ENCODE peak calls at places on chromosome 14, in eight cellular contexts. One of them, this sample, is unnamed.

GRCh38 chr14:99257122-99257672 is 14.8 kb downstream of the BCL11B start:
- DNase-seq in HCT116: no peak
- DNase-seq in K562: no peak
- DNase-seq in mammary epithelial cell: no peak
- DNase-seq in neural progenitor cell: no peak
- DNase-seq in GM23248: no peak
- DNase-seq in DND-41: no peak
- DNase-seq in fibroblast of lung: no peak
- DNase-seq in this sample: no peak

GRCh38 chr14:89378119-89378518 is 38.9 kb downstream of the FOXN3 start:
- DNase-seq in mammary epithelial cell: peak
- DNase-seq in GM23248: peak
- DNase-seq in K562: no peak
- DNase-seq in neural progenitor cell: no peak
- DNase-seq in HCT116: no peak
- DNase-seq in fibroblast of lung: peak
- DNase-seq in DND-41: no peak
- DNase-seq in this sample: no peak

GRCh38 chr14:94143239-94143638 is 13.8 kb upstream of the IFI27L2 start:
- DNase-seq in DND-41: peak
- DNase-seq in HCT116: peak
- DNase-seq in GM23248: no peak
- DNase-seq in fibroblast of lung: no peak
- DNase-seq in K562: peak
- DNase-seq in neural progenitor cell: peak
- DNase-seq in mammary epithelial cell: no peak
- DNase-seq in this sample: no peak

GRCh38 chr14:22657861-22658260 is 13.7 kb upstream of the OR6J1 start:
- DNase-seq in mammary epithelial cell: peak
- DNase-seq in DND-41: no peak
- DNase-seq in K562: peak
- DNase-seq in HCT116: no peak
- DNase-seq in neural progenitor cell: peak
- DNase-seq in fibroblast of lung: peak
- DNase-seq in GM23248: peak
- DNase-seq in this sample: peak

GRCh38 chr14:24058260-24058950 is 6.6 kb downstream of the CARMIL3 start:
- DNase-seq in neural progenitor cell: peak
- DNase-seq in mammary epithelial cell: peak
- DNase-seq in fibroblast of lung: peak
- DNase-seq in HCT116: no peak
- DNase-seq in GM23248: peak
- DNase-seq in K562: peak
- DNase-seq in DND-41: peak
- DNase-seq in this sample: peak

GRCh38 chr14:85250369-85250768 is 279.6 kb upstream of the FLRT2 start:
- DNase-seq in K562: no peak
- DNase-seq in GM23248: no peak
- DNase-seq in mammary epithelial cell: no peak
- DNase-seq in DND-41: no peak
- DNase-seq in HCT116: no peak
- DNase-seq in fibroblast of lung: no peak
- DNase-seq in neural progenitor cell: peak
- DNase-seq in this sample: peak

GRCh38 chr14:56846970-56847928 is 37.0 kb upstream of the OTX2 start:
- DNase-seq in fibroblast of lung: no peak
- DNase-seq in K562: no peak
- DNase-seq in HCT116: no peak
- DNase-seq in GM23248: no peak
- DNase-seq in mammary epithelial cell: no peak
- DNase-seq in DND-41: no peak
- DNase-seq in neural progenitor cell: no peak
- DNase-seq in this sample: no peak

GRCh38 chr14:68476965-68477455 is 315.9 kb downstream of the ZFP36L1 start:
- DNase-seq in neural progenitor cell: peak
- DNase-seq in K562: no peak
- DNase-seq in DND-41: no peak
- DNase-seq in fibroblast of lung: no peak
- DNase-seq in GM23248: no peak
- DNase-seq in HCT116: no peak
- DNase-seq in mammary epithelial cell: no peak
- DNase-seq in this sample: no peak

GRCh38 chr14:35526962-35527361 is 7.0 kb upstream of the INSM2 start:
- DNase-seq in GM23248: no peak
- DNase-seq in HCT116: no peak
- DNase-seq in DND-41: no peak
- DNase-seq in K562: no peak
- DNase-seq in neural progenitor cell: no peak
- DNase-seq in mammary epithelial cell: no peak
- DNase-seq in fibroblast of lung: no peak
- DNase-seq in this sample: no peak

GRCh38 chr14:101959277-101959676 is 5.1 kb upstream of the DYNC1H1 start:
- DNase-seq in K562: no peak
- DNase-seq in fibroblast of lung: no peak
- DNase-seq in HCT116: no peak
- DNase-seq in GM23248: no peak
- DNase-seq in mammary epithelial cell: no peak
- DNase-seq in DND-41: no peak
- DNase-seq in neural progenitor cell: no peak
- DNase-seq in this sample: no peak

GRCh38 chr14:68668531-68668930 is 124.3 kb downstream of the ZFP36L1 start:
- DNase-seq in fibroblast of lung: no peak
- DNase-seq in neural progenitor cell: no peak
- DNase-seq in HCT116: no peak
- DNase-seq in GM23248: no peak
- DNase-seq in mammary epithelial cell: no peak
- DNase-seq in DND-41: no peak
- DNase-seq in K562: no peak
- DNase-seq in this sample: no peak

GRCh38 chr14:77151918-77152588 is 10.5 kb upstream of the ZDHHC22 start:
- DNase-seq in mammary epithelial cell: peak
- DNase-seq in K562: peak
- DNase-seq in DND-41: no peak
- DNase-seq in HCT116: peak
- DNase-seq in GM23248: peak
- DNase-seq in neural progenitor cell: no peak
- DNase-seq in fibroblast of lung: peak
- DNase-seq in this sample: peak

GRCh38 chr14:32394038-32394437 is 64.9 kb downstream of the AKAP6 start:
- DNase-seq in K562: no peak
- DNase-seq in GM23248: no peak
- DNase-seq in mammary epithelial cell: no peak
- DNase-seq in HCT116: no peak
- DNase-seq in DND-41: no peak
- DNase-seq in fibroblast of lung: no peak
- DNase-seq in neural progenitor cell: no peak
- DNase-seq in this sample: no peak

GRCh38 chr14:75578099-75578785 is at the start of gene FLVCR2:
- DNase-seq in K562: peak
- DNase-seq in mammary epithelial cell: peak
- DNase-seq in fibroblast of lung: peak
- DNase-seq in GM23248: peak
- DNase-seq in neural progenitor cell: peak
- DNase-seq in DND-41: no peak
- DNase-seq in HCT116: no peak
- DNase-seq in this sample: peak

GRCh38 chr14:20667957-20668356 is 16.4 kb upstream of the RNASE4 start:
- DNase-seq in HCT116: no peak
- DNase-seq in fibroblast of lung: no peak
- DNase-seq in GM23248: no peak
- DNase-seq in neural progenitor cell: no peak
- DNase-seq in mammary epithelial cell: no peak
- DNase-seq in DND-41: no peak
- DNase-seq in K562: no peak
- DNase-seq in this sample: no peak

GRCh38 chr14:53842938-53843337 is 113.7 kb downstream of the BMP4 start:
- DNase-seq in GM23248: no peak
- DNase-seq in mammary epithelial cell: no peak
- DNase-seq in K562: no peak
- DNase-seq in DND-41: no peak
- DNase-seq in fibroblast of lung: peak
- DNase-seq in HCT116: no peak
- DNase-seq in neural progenitor cell: no peak
- DNase-seq in this sample: peak

GRCh38 chr14:59244581-59244980 is 56.1 kb downstream of the DAAM1 start:
- DNase-seq in K562: no peak
- DNase-seq in neural progenitor cell: no peak
- DNase-seq in GM23248: no peak
- DNase-seq in mammary epithelial cell: peak
- DNase-seq in fibroblast of lung: no peak
- DNase-seq in DND-41: no peak
- DNase-seq in HCT116: no peak
- DNase-seq in this sample: no peak

GRCh38 chr14:35369701-35370191 is 34.8 kb downstream of the NFKBIA start:
- DNase-seq in mammary epithelial cell: peak
- DNase-seq in DND-41: no peak
- DNase-seq in neural progenitor cell: no peak
- DNase-seq in fibroblast of lung: peak
- DNase-seq in HCT116: no peak
- DNase-seq in GM23248: peak
- DNase-seq in K562: no peak
- DNase-seq in this sample: no peak

GRCh38 chr14:104979758-104980591 is 1.8 kb upstream of the AHNAK2 start:
- DNase-seq in fibroblast of lung: peak
- DNase-seq in mammary epithelial cell: peak
- DNase-seq in GM23248: no peak
- DNase-seq in DND-41: no peak
- DNase-seq in K562: no peak
- DNase-seq in neural progenitor cell: no peak
- DNase-seq in HCT116: no peak
- DNase-seq in this sample: peak

GRCh38 chr14:70254476-70254961 is 65.8 kb upstream of the SLC8A3 start:
- DNase-seq in GM23248: peak
- DNase-seq in HCT116: no peak
- DNase-seq in neural progenitor cell: peak
- DNase-seq in DND-41: no peak
- DNase-seq in K562: peak
- DNase-seq in fibroblast of lung: peak
- DNase-seq in mammary epithelial cell: peak
- DNase-seq in this sample: peak

GRCh38 chr14:106846218-106846617 is 1319.8 kb downstream of the TMEM121 start:
- DNase-seq in mammary epithelial cell: peak
- DNase-seq in neural progenitor cell: no peak
- DNase-seq in GM23248: no peak
- DNase-seq in HCT116: no peak
- DNase-seq in fibroblast of lung: no peak
- DNase-seq in K562: no peak
- DNase-seq in DND-41: no peak
- DNase-seq in this sample: no peak

DNA sequence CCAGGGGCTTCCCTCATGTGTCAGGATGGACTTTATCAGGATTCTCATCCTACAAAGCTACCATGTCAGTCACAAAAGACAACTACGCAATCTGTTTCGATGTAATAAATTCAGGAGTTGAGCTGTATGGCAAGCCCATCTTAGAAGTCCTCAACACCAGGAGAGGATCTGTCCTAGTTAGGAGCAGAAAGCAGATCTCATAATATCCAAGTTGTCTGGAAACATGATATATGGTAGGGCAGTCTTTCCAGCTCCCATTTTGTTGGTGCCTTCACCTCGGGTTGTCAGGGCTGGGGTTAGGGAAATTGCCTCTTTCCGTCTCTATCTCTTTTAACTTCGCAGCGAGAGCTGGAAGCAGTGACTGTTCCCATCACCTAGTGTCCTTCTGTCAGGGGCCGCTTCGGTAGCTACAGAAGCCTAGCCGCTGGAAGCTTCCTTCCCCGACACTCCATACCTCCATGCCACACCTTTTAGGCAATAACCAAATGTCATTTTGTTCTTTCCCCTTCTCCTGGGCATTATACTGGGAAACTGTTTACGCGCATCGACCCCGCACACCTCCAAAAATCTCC is 1.4 kb downstream of the NIN start:
- DNase-seq in neural progenitor cell: peak
- DNase-seq in K562: no peak
- DNase-seq in fibroblast of lung: no peak
- DNase-seq in HCT116: no peak
- DNase-seq in mammary epithelial cell: no peak
- DNase-seq in GM23248: peak
- DNase-seq in DND-41: no peak
- DNase-seq in this sample: no peak
- H3K4me3 ChIP-seq in neural progenitor cell: peak
- H3K4me3 ChIP-seq in K562: peak
- H3K4me3 ChIP-seq in fibroblast of lung: peak
- H3K4me3 ChIP-seq in HCT116: peak
- H3K4me3 ChIP-seq in mammary epithelial cell: peak
- H3K4me3 ChIP-seq in GM23248: peak
- H3K4me3 ChIP-seq in DND-41: peak
- H3K4me3 ChIP-seq in this sample: peak

GRCh38 chr14:64703393-64704144 is 655 bp upstream of the PLEKHG3 start:
- DNase-seq in neural progenitor cell: peak
- DNase-seq in DND-41: no peak
- DNase-seq in HCT116: no peak
- DNase-seq in fibroblast of lung: peak
- DNase-seq in K562: no peak
- DNase-seq in GM23248: peak
- DNase-seq in mammary epithelial cell: no peak
- DNase-seq in this sample: peak
- TF ChIP-seq EZH2 in neural progenitor cell: peak
- TF ChIP-seq EZH2 in DND-41: peak
- TF ChIP-seq EZH2 in HCT116: no peak
- TF ChIP-seq EZH2 in fibroblast of lung: peak
- TF ChIP-seq EZH2 in K562: peak
- TF ChIP-seq EZH2 in GM23248: no peak
- TF ChIP-seq EZH2 in mammary epithelial cell: no peak
- TF ChIP-seq EZH2 in this sample: no peak

GRCh38 chr14:100713720-100714119 is 13.0 kb upstream of the DLK1 start:
- DNase-seq in neural progenitor cell: no peak
- DNase-seq in K562: no peak
- DNase-seq in GM23248: no peak
- DNase-seq in fibroblast of lung: no peak
- DNase-seq in HCT116: no peak
- DNase-seq in mammary epithelial cell: no peak
- DNase-seq in DND-41: no peak
- DNase-seq in this sample: no peak
- H3K4me3 ChIP-seq in neural progenitor cell: no peak
- H3K4me3 ChIP-seq in K562: no peak
- H3K4me3 ChIP-seq in GM23248: no peak
- H3K4me3 ChIP-seq in fibroblast of lung: no peak
- H3K4me3 ChIP-seq in HCT116: no peak
- H3K4me3 ChIP-seq in mammary epithelial cell: no peak
- H3K4me3 ChIP-seq in DND-41: no peak
- H3K4me3 ChIP-seq in this sample: no peak

DNA sequence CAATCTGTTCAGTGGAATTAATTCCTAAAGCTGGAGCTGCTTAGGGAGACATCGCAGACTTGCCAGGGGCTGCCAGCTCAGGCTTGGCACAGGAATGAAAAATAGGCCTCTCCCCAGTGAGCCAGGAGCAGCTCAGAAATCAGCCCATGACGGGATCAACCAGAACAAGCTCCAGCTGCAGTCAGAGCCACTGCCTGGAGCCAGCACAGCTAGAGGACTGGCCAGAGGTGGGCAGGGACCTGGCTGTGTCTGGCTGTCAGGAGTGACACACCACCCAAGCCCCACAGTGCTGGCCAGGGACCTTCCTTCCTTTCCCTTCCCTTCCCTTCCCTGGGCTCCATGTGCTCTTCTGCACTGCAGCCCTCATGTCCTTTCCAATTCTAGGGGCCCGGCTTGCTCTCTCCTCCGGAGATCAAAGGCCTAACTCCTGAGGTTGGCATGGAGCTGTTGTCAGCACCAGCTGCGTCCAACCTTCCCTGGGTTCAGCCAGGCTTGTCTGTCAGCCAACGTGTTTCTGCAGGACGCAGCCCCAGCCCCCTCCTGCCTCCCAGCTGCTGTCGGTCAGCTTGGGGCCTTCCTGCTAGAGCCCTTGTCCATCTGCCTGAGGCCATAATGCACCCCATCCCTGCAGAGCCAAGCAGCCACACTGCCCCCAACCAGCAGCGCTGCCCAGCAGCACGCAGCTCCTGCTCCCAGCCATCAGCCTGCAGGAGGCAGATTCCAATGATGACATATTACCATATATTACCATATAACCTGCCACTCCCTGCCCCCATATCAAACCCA is 149.3 kb downstream of the CALM1 start:
- DNase-seq in K562: no peak
- DNase-seq in fibroblast of lung: no peak
- DNase-seq in HCT116: no peak
- DNase-seq in GM23248: peak
- DNase-seq in DND-41: no peak
- DNase-seq in mammary epithelial cell: no peak
- DNase-seq in neural progenitor cell: no peak
- DNase-seq in this sample: no peak
- TF ChIP-seq EZH2 in K562: no peak
- TF ChIP-seq EZH2 in fibroblast of lung: no peak
- TF ChIP-seq EZH2 in HCT116: no peak
- TF ChIP-seq EZH2 in GM23248: no peak
- TF ChIP-seq EZH2 in DND-41: no peak
- TF ChIP-seq EZH2 in mammary epithelial cell: no peak
- TF ChIP-seq EZH2 in neural progenitor cell: no peak
- TF ChIP-seq EZH2 in this sample: no peak

This sample was measured in endothelial cell of umbilical vein.